ENCODE peak calls at places on chromosomes 1 and 21, in four cellular contexts. N is effector memory CD4-positive, alpha-beta T cell; B is heart left ventricle; X is lower lobe of right lung. Z is an unnamed sample.
A peak's percentile ranks its signal among the peaks of the same experiment; 100 is the strongest.

GRCh38 chr1:233614743-233615521 is 1.0 kb downstream of the KCNK1 start:
- DNase-seq in N (no peak), B (no peak), X (no peak), Z (no peak)

GRCh38 chr1:180793451-180793850 is 119.2 kb upstream of the KIAA1614 start:
- DNase-seq in N (no peak), B (no peak), X (no peak), Z (no peak)

GRCh38 chr1:33378524-33378923 is 52.4 kb downstream of the PHC2 start:
- DNase-seq in N (no peak), B (no peak), X (no peak), Z (no peak)

GRCh38 chr21:36753556-36753955 is 54.6 kb downstream of the SIM2 start:
- DNase-seq in N (no peak), B (no peak), X (no peak), Z (no peak)

GRCh38 chr1:110540891-110541685 is 22.1 kb upstream of the KCNA10 start:
- DNase-seq in N (no peak), B (no peak), X (no peak), Z (no peak)

GRCh38 chr1:47241114-47242113 is 9.4 kb upstream of the TAL1 start:
- DNase-seq in N (no peak), B (no peak), X (no peak), Z (no peak)

GRCh38 chr1:197062692-197063091 is 4.4 kb downstream of the F13B start:
- DNase-seq in N (no peak), B (no peak), X (no peak), Z (no peak)

GRCh38 chr1:229000187-229000586 is 264.9 kb downstream of the RHOU start:
- DNase-seq in N (no peak), B (no peak), X (no peak), Z (no peak)

GRCh38 chr21:16007933-16008332 is 278.2 kb downstream of the USP25 start:
- DNase-seq in N (no peak), B (no peak), X (no peak), Z (no peak)

GRCh38 chr1:200640373-200641174 is 20.0 kb upstream of the KIF14 start:
- DNase-seq in N (no peak), B (no peak), X (no peak), Z (no peak)

GRCh38 chr1:91501527-91501859 is 842 bp downstream of the CDC7 start:
- DNase-seq in N (no peak), B (no peak), X (no peak), Z (no peak)

GRCh38 chr1:93728480-93729131 is 47.0 kb upstream of the BCAR3 start:
- DNase-seq in N (no peak), B (no peak), X (no peak), Z (peak; percentile 57)

GRCh38 chr1:2523891-2524609 is 2.3 kb downstream of the PANK4 start:
- DNase-seq in N (peak; percentile 35), B (no peak), X (no peak), Z (no peak)

GRCh38 chr1:167186198-167186750 is 34.4 kb upstream of the POU2F1 start:
- DNase-seq in N (no peak), B (no peak), X (no peak), Z (no peak)

GRCh38 chr1:241532173-241532553 is at the start of gene KMO:
- DNase-seq in N (no peak), B (no peak), X (no peak), Z (no peak)

GRCh38 chr21:14874379-14874778 is 190.4 kb downstream of the NRIP1 start:
- DNase-seq in N (no peak), B (no peak), X (no peak), Z (no peak)

GRCh38 chr1:31837441-31838158 is 21.8 kb upstream of the SPOCD1 start:
- DNase-seq in N (no peak), B (no peak), X (no peak), Z (no peak)

GRCh38 chr1:56507925-56508522 is 71.3 kb downstream of the PLPP3 start:
- DNase-seq in N (no peak), B (no peak), X (no peak), Z (peak; percentile 16)

GRCh38 chr1:100277866-100278265 is 11.8 kb downstream of the RTCA start:
- DNase-seq in N (no peak), B (no peak), X (no peak), Z (no peak)

GRCh38 chr1:58618303-58618702 is 41.3 kb upstream of the TACSTD2 start:
- DNase-seq in N (no peak), B (no peak), X (peak; percentile 55), Z (no peak)

GRCh38 chr1:99152132-99152531 is 112.2 kb upstream of the PLPPR4 start:
- DNase-seq in N (no peak), B (no peak), X (no peak), Z (no peak)

GRCh38 chr1:164982545-164982944 is 374.0 kb downstream of the LMX1A start:
- DNase-seq in N (no peak), B (no peak), X (no peak), Z (no peak)

GRCh38 chr1:14112613-14113012 is 412.6 kb downstream of the PRDM2 start:
- DNase-seq in N (no peak), B (no peak), X (no peak), Z (no peak)

GRCh38 chr1:44144962-44145756 is 3.7 kb upstream of the KLF18 start:
- DNase-seq in N (no peak), B (no peak), X (no peak), Z (no peak)

GRCh38 chr1:21604208-21604957 is 64.8 kb downstream of the RAP1GAP start:
- DNase-seq in N (no peak), B (no peak), X (no peak), Z (no peak)

GRCh38 chr1:25565626-25566025 is 22.2 kb downstream of the LDLRAP1 start:
- DNase-seq in N (no peak), B (no peak), X (no peak), Z (no peak)

GRCh38 chr1:25563330-25564215 is 20.2 kb downstream of the LDLRAP1 start:
- DNase-seq in N (no peak), B (no peak), X (no peak), Z (no peak)

GRCh38 chr1:25564777-25565176 is 21.4 kb downstream of the LDLRAP1 start:
- DNase-seq in N (no peak), B (no peak), X (no peak), Z (no peak)

GRCh38 chr1:25566186-25566729 is 22.9 kb downstream of the LDLRAP1 start:
- DNase-seq in N (no peak), B (no peak), X (no peak), Z (no peak)

DNA sequence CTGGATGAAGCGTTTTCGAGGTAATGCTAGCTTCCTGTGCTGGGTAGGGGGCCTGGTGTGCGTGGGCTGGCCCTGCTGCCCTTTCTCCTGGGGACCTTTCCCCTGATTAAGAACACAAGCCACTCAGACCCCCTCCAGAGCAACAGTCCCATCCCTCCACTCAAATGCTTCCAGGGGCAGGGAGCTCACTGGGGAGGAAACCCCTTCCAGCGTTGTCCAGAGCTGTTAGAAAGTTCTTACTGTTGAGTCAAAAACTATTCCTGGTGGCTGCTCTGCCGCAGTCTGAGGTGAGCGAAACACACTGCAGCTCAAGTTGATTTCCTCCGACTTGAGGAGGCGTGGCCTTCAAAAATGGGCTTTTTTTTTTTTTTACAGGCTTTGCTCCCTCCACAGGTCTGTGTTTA is 21.8 kb downstream of the LDLRAP1 start:
- DNase-seq in N (no peak), B (no peak), X (no peak), Z (no peak)
- H3K4me3 ChIP-seq in N (peak overlapping the region; percentile 44), B (no peak overlapping the region), X (no peak overlapping the region), Z (no peak overlapping the region)

DNA sequence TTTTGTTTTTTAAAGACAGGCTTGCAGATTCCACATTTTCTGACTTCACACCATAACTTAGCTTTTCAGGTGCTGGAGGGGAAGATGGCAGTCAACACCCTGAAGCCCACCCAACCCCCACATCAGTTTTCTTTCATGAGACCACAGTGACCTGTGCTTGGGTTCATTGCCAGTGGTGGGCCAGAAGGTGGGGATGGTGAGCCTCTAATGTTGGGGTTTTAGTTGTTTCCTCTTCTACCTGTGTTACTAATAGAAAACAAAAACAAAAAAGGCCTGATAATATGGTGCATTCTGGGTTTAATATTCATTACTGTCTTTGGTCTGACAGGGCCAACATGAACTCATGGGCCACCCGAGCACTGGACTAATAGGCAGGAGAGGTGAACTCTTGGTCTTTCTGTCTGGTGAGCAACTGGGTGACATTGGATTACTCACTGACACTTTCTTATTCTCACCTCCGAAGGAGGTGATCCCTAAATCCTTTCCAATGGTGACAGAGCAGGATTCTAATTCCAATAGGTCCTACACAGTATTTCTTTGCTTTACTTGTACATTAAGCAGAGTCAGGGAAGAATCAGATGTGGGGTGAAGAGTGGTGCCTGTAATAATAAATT is 132.8 kb downstream of the CLIC6 start:
- DNase-seq in N (no peak), B (no peak), X (no peak), Z (no peak)
- H3K36me3 ChIP-seq in N (peaks cover 45% of the 10 kb centered on the region), B (no peaks in the 10 kb centered on the region), X (peaks cover 52% of the 10 kb centered on the region), Z (no peaks in the 10 kb centered on the region)

GRCh38 chr1:224731633-224732032 is 115.5 kb downstream of the CNIH3 start:
- DNase-seq in N (no peak), B (no peak), X (no peak), Z (no peak)
- H3K4me3 ChIP-seq in N (no peak overlapping the region), B (no peak overlapping the region), X (no peak overlapping the region), Z (no peak overlapping the region)

DNA sequence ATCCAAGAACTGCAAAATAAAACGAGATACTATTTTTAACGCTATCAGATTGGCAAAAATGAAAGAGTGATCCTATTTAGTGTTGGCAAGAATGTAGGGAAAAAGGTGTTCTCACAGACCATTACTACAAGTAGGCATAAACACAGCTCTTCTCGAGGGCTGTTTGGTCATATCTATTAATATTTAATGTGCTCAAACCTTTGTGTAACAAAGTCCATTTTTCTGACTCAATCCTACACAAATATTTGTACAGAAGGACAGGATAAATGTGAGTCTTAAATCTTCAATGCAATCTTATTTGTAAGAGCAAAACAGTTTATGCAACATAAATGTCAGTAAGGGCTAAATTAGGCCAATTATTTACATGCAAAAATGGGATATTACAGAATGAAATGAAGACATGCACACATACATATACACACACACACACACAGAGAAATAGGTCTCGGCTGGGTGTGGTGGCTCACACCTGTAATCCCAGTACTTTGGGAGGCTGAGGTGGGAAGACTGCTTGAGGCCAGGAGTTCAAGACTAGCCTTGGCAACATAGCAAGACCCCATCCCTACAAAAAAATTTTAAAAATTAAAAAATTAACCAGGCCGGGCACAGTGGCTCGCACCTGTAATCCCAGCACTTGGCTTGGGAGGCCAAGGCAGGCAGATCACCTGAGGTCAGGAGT is 17.7 kb downstream of the DHCR24 start:
- DNase-seq in N (no peak), B (no peak), X (no peak), Z (no peak)
- H3K36me3 ChIP-seq in N (peaks cover 5% of the 10 kb centered on the region), B (peaks cover 11% of the 10 kb centered on the region), X (peaks cover 92% of the 10 kb centered on the region), Z (peaks cover 42% of the 10 kb centered on the region)

GRCh38 chr1:68706639-68707317 is 209.9 kb upstream of the DEPDC1 start:
- DNase-seq in N (no peak), B (no peak), X (no peak), Z (no peak)
- H3K4me3 ChIP-seq in N (no peak overlapping the region), B (no peak overlapping the region), X (no peak overlapping the region), Z (no peak overlapping the region)

GRCh38 chr21:38424333-38424732 is 73.9 kb downstream of the ERG start:
- DNase-seq in N (no peak), B (no peak), X (no peak), Z (no peak)

GRCh38 chr21:38422067-38422466 is 76.2 kb downstream of the ERG start:
- DNase-seq in N (no peak), B (no peak), X (no peak), Z (no peak)

GRCh38 chr21:38416791-38417190 is 81.5 kb downstream of the ERG start:
- DNase-seq in N (no peak), B (no peak), X (no peak), Z (no peak)

GRCh38 chr21:38420140-38420539 is 78.1 kb downstream of the ERG start:
- DNase-seq in N (no peak), B (no peak), X (no peak), Z (no peak)
- H3K36me3 ChIP-seq in N (no peaks in the 10 kb centered on the region), B (peaks cover 4% of the 10 kb centered on the region), X (peaks cover 22% of the 10 kb centered on the region), Z (no peaks in the 10 kb centered on the region)

Z was measured in left ventricle myocardium inferior.